ENCODE peak calls at places on chromosomes 16 and 17, in six cellular contexts. One of them, this sample, is unnamed.

GRCh38 chr17:78998311-78999055 is 11.1 kb downstream of the CANT1 start:
- DNase-seq in lung: no peak
- DNase-seq in HFFc6: no peak
- DNase-seq in neural crest cell: no peak
- DNase-seq in psoas muscle: peak; percentile 59
- DNase-seq in endothelial cell: no peak
- DNase-seq in this sample: no peak

GRCh38 chr16:84013787-84014569 is 28.6 kb downstream of the SLC38A8 start:
- DNase-seq in lung: peak; percentile 87
- DNase-seq in HFFc6: peak; percentile 25
- DNase-seq in neural crest cell: peak; percentile 38
- DNase-seq in psoas muscle: no peak
- DNase-seq in endothelial cell: peak; percentile 24
- DNase-seq in this sample: peak; percentile 72

GRCh38 chr17:22090263-22090935 is 398.1 kb downstream of the KCNJ18 start:
- DNase-seq in lung: no peak
- DNase-seq in HFFc6: no peak
- DNase-seq in neural crest cell: no peak
- DNase-seq in psoas muscle: no peak
- DNase-seq in endothelial cell: no peak
- DNase-seq in this sample: no peak

GRCh38 chr17:56679767-56680422 is 86.4 kb downstream of the NOG start:
- DNase-seq in lung: no peak
- DNase-seq in HFFc6: peak; percentile 61
- DNase-seq in neural crest cell: no peak
- DNase-seq in psoas muscle: no peak
- DNase-seq in endothelial cell: no peak
- DNase-seq in this sample: no peak

GRCh38 chr16:72878301-72879269 is 169.3 kb downstream of the ZFHX3 start:
- DNase-seq in lung: no peak
- DNase-seq in HFFc6: peak; percentile 70
- DNase-seq in neural crest cell: no peak
- DNase-seq in psoas muscle: no peak
- DNase-seq in endothelial cell: no peak
- DNase-seq in this sample: peak; percentile 26

GRCh38 chr16:81634380-81635121 is 144.5 kb upstream of the PLCG2 start:
- DNase-seq in lung: no peak
- DNase-seq in HFFc6: no peak
- DNase-seq in neural crest cell: no peak
- DNase-seq in psoas muscle: no peak
- DNase-seq in endothelial cell: no peak
- DNase-seq in this sample: no peak

GRCh38 chr16:11410382-11411058 is 65.3 kb downstream of the RMI2 start:
- DNase-seq in lung: no peak
- DNase-seq in HFFc6: no peak
- DNase-seq in neural crest cell: no peak
- DNase-seq in psoas muscle: no peak
- DNase-seq in endothelial cell: no peak
- DNase-seq in this sample: no peak

GRCh38 chr16:12119562-12119961 is 143.0 kb downstream of the SNX29 start:
- DNase-seq in lung: no peak
- DNase-seq in HFFc6: no peak
- DNase-seq in neural crest cell: no peak
- DNase-seq in psoas muscle: no peak
- DNase-seq in endothelial cell: no peak
- DNase-seq in this sample: no peak

GRCh38 chr16:61792194-61792904 is 243.9 kb downstream of the CDH8 start:
- DNase-seq in lung: no peak
- DNase-seq in HFFc6: peak; percentile 66
- DNase-seq in neural crest cell: no peak
- DNase-seq in psoas muscle: no peak
- DNase-seq in endothelial cell: no peak
- DNase-seq in this sample: no peak

GRCh38 chr16:49011807-49012345 is 269.8 kb downstream of the CBLN1 start:
- DNase-seq in lung: peak; percentile 9
- DNase-seq in HFFc6: no peak
- DNase-seq in neural crest cell: no peak
- DNase-seq in psoas muscle: no peak
- DNase-seq in endothelial cell: no peak
- DNase-seq in this sample: no peak

GRCh38 chr17:11296994-11297393 is 56.0 kb downstream of the SHISA6 start:
- DNase-seq in lung: no peak
- DNase-seq in HFFc6: no peak
- DNase-seq in neural crest cell: no peak
- DNase-seq in psoas muscle: no peak
- DNase-seq in endothelial cell: no peak
- DNase-seq in this sample: no peak
- TF ChIP-seq CTCF in lung: no peak
- TF ChIP-seq CTCF in HFFc6: peak; percentile 55
- TF ChIP-seq CTCF in neural crest cell: peak; percentile 68
- TF ChIP-seq CTCF in psoas muscle: no peak
- TF ChIP-seq CTCF in endothelial cell: no peak
- TF ChIP-seq CTCF in this sample: peak; percentile 32

GRCh38 chr17:4709794-4710692 is at the start of gene ARRB2:
- DNase-seq in lung: peak; percentile 97
- DNase-seq in HFFc6: peak; percentile 95
- DNase-seq in neural crest cell: peak; percentile 95
- DNase-seq in psoas muscle: peak; percentile 99
- DNase-seq in endothelial cell: peak; percentile 96
- DNase-seq in this sample: peak; percentile 96
- TF ChIP-seq CTCF in lung: peak; percentile 80
- TF ChIP-seq CTCF in HFFc6: peak; percentile 77
- TF ChIP-seq CTCF in neural crest cell: peak; percentile 73
- TF ChIP-seq CTCF in psoas muscle: peak; percentile 56
- TF ChIP-seq CTCF in endothelial cell: peak; percentile 37
- TF ChIP-seq CTCF in this sample: peak; percentile 39

GRCh38 chr17:1150863-1151685 is 28.7 kb downstream of the ABR start:
- DNase-seq in lung: no peak
- DNase-seq in HFFc6: no peak
- DNase-seq in neural crest cell: no peak
- DNase-seq in psoas muscle: no peak
- DNase-seq in endothelial cell: peak; percentile 25
- DNase-seq in this sample: no peak

GRCh38 chr17:1145311-1145986 is 34.3 kb downstream of the ABR start:
- DNase-seq in lung: no peak
- DNase-seq in HFFc6: no peak
- DNase-seq in neural crest cell: no peak
- DNase-seq in psoas muscle: no peak
- DNase-seq in endothelial cell: no peak
- DNase-seq in this sample: no peak

GRCh38 chr17:1146551-1147265 is 33.1 kb downstream of the ABR start:
- DNase-seq in lung: no peak
- DNase-seq in HFFc6: no peak
- DNase-seq in neural crest cell: no peak
- DNase-seq in psoas muscle: no peak
- DNase-seq in endothelial cell: no peak
- DNase-seq in this sample: no peak

GRCh38 chr17:1149869-1150268 is 29.9 kb downstream of the ABR start:
- DNase-seq in lung: no peak
- DNase-seq in HFFc6: no peak
- DNase-seq in neural crest cell: no peak
- DNase-seq in psoas muscle: no peak
- DNase-seq in endothelial cell: no peak
- DNase-seq in this sample: no peak

GRCh38 chr17:1147664-1148063 is 32.1 kb downstream of the ABR start:
- DNase-seq in lung: peak; percentile 65
- DNase-seq in HFFc6: peak; percentile 43
- DNase-seq in neural crest cell: peak; percentile 56
- DNase-seq in psoas muscle: peak; percentile 17
- DNase-seq in endothelial cell: peak; percentile 73
- DNase-seq in this sample: peak; percentile 73
- TF ChIP-seq CTCF in lung: no peak
- TF ChIP-seq CTCF in HFFc6: peak; percentile 65
- TF ChIP-seq CTCF in neural crest cell: peak; percentile 58
- TF ChIP-seq CTCF in psoas muscle: peak; percentile 24
- TF ChIP-seq CTCF in endothelial cell: no peak
- TF ChIP-seq CTCF in this sample: peak; percentile 41

GRCh38 chr16:46648656-46649055 is 27.5 kb upstream of the SHCBP1 start:
- DNase-seq in lung: no peak
- DNase-seq in HFFc6: no peak
- DNase-seq in neural crest cell: no peak
- DNase-seq in psoas muscle: no peak
- DNase-seq in endothelial cell: no peak
- DNase-seq in this sample: no peak
- TF ChIP-seq CTCF in lung: no peak
- TF ChIP-seq CTCF in HFFc6: peak; percentile 27
- TF ChIP-seq CTCF in neural crest cell: no peak
- TF ChIP-seq CTCF in psoas muscle: no peak
- TF ChIP-seq CTCF in endothelial cell: no peak
- TF ChIP-seq CTCF in this sample: no peak

GRCh38 chr17:72430611-72431432 is 310.0 kb downstream of the SOX9 start:
- DNase-seq in lung: no peak
- DNase-seq in HFFc6: no peak
- DNase-seq in neural crest cell: no peak
- DNase-seq in psoas muscle: no peak
- DNase-seq in endothelial cell: no peak
- DNase-seq in this sample: no peak
- TF ChIP-seq CTCF in lung: no peak
- TF ChIP-seq CTCF in HFFc6: peak; percentile 61
- TF ChIP-seq CTCF in neural crest cell: no peak
- TF ChIP-seq CTCF in psoas muscle: no peak
- TF ChIP-seq CTCF in endothelial cell: peak; percentile 50
- TF ChIP-seq CTCF in this sample: peak; percentile 35

DNA sequence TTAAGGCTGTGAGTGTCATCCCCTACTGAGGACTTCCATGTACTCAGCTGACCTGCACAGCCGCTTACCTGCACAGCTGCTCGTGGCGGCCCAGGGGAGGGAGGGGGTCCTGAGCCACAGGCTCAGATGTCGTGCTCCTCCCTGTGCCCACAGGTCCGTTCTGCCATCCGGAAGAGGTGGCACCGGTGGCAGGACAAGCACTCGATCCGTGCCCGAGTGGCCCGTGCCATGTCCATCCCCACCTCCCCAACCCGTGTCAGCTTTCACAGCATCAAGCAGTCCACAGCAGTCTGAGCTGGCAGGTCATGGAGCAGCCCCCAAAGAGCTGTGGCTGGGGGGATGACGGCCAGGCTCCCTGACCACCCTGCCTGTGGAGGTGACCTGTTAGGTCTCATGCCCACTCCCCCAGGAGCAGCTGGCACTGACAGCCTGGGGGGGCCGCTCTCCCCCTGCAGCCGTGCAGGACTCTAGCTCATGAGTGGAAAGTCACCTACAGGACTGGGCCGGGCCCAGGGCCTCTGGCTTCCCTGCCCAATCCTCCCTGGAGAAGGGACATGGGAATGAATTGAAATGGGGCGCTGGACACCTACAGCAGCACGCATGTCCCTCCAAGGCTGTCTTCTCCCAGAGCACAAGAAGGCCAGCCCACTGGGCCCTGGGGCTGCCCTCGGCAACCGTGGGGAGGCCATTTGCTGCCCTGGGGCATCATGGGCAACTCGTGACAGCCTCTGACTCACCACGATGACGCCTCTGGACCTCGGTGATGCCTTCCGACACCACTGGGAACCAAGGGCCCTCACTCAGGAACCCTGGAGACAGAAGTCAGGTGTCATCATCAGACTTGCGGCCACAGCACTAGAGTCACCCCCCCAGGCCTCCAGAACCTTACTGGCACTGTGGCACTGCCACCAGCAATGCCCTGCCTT is 9.9 kb upstream of the SPPL2C start:
- DNase-seq in lung: no peak
- DNase-seq in HFFc6: peak; percentile 40
- DNase-seq in neural crest cell: no peak
- DNase-seq in psoas muscle: no peak
- DNase-seq in endothelial cell: no peak
- DNase-seq in this sample: no peak
- TF ChIP-seq CTCF in lung: no peak
- TF ChIP-seq CTCF in HFFc6: no peak
- TF ChIP-seq CTCF in neural crest cell: no peak
- TF ChIP-seq CTCF in psoas muscle: no peak
- TF ChIP-seq CTCF in endothelial cell: no peak
- TF ChIP-seq CTCF in this sample: no peak

DNA sequence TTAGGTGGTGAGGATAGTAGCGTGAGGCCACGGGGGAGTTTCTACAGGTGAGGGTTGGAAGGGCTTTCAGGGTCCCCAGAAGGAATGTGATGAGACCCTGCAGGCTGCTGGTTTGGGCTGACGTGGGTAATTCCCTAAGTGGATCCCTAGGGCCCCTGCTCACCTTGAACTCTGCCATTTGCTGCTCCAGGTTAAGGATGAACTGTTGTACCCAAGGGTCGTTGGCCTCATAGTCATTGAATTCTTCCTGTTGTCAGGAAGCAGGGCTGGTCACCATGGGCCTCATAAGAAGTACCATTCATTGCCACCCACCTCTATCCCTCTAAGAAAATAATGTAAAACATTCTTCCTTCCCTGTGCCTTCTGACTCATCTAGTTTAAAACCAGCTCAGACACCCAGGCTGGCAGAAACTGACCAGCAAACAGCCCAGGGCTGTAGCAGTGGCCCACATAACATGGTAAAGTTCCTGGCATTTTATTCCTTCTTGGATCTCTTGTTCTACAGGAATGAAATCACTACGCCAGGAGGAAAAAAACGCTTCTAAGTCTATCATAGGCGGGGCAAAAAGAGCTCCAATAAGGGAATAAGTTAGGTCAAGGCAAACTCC is 27.6 kb downstream of the FCSK start:
- DNase-seq in lung: no peak
- DNase-seq in HFFc6: peak; percentile 84
- DNase-seq in neural crest cell: no peak
- DNase-seq in psoas muscle: no peak
- DNase-seq in endothelial cell: no peak
- DNase-seq in this sample: no peak
- TF ChIP-seq CTCF in lung: no peak
- TF ChIP-seq CTCF in HFFc6: no peak
- TF ChIP-seq CTCF in neural crest cell: no peak
- TF ChIP-seq CTCF in psoas muscle: no peak
- TF ChIP-seq CTCF in endothelial cell: no peak
- TF ChIP-seq CTCF in this sample: no peak

GRCh38 chr16:1959269-1960039 is at the start of gene NDUFB10:
- DNase-seq in lung: peak; percentile 93
- DNase-seq in HFFc6: peak; percentile 87
- DNase-seq in neural crest cell: peak; percentile 95
- DNase-seq in psoas muscle: peak; percentile 94
- DNase-seq in endothelial cell: peak; percentile 96
- DNase-seq in this sample: peak; percentile 96
- TF ChIP-seq CTCF in lung: peak; percentile 59
- TF ChIP-seq CTCF in HFFc6: peak; percentile 84
- TF ChIP-seq CTCF in neural crest cell: peak; percentile 65
- TF ChIP-seq CTCF in psoas muscle: peak; percentile 71
- TF ChIP-seq CTCF in endothelial cell: peak; percentile 42
- TF ChIP-seq CTCF in this sample: peak; percentile 38

GRCh38 chr16:55834044-55834443 is 1.1 kb upstream of the CES1 start:
- DNase-seq in lung: no peak
- DNase-seq in HFFc6: no peak
- DNase-seq in neural crest cell: no peak
- DNase-seq in psoas muscle: no peak
- DNase-seq in endothelial cell: no peak
- DNase-seq in this sample: no peak
- TF ChIP-seq CTCF in lung: no peak
- TF ChIP-seq CTCF in HFFc6: no peak
- TF ChIP-seq CTCF in neural crest cell: no peak
- TF ChIP-seq CTCF in psoas muscle: no peak
- TF ChIP-seq CTCF in endothelial cell: no peak
- TF ChIP-seq CTCF in this sample: no peak

GRCh38 chr16:54148974-54149373 is 137.6 kb downstream of the IRX3 start:
- DNase-seq in lung: no peak
- DNase-seq in HFFc6: no peak
- DNase-seq in neural crest cell: no peak
- DNase-seq in psoas muscle: no peak
- DNase-seq in endothelial cell: no peak
- DNase-seq in this sample: no peak
- TF ChIP-seq CTCF in lung: no peak
- TF ChIP-seq CTCF in HFFc6: no peak
- TF ChIP-seq CTCF in neural crest cell: no peak
- TF ChIP-seq CTCF in psoas muscle: no peak
- TF ChIP-seq CTCF in endothelial cell: no peak
- TF ChIP-seq CTCF in this sample: no peak

This sample was measured in glutamatergic neuron.